ENCODE peak calls at places on chromosomes 2 and 18, in five cellular contexts. W is fibroblast of pulmonary artery, X is WERI-Rb-1, B is fibroblast of lung, Q is uterus. G is an unnamed sample.

GRCh38 chr2:149028377-149028776 is 10.1 kb upstream of the LYPD6B start:
- DNase-seq in W (no peak), B (no peak), X (no peak), Q (no peak), G (no peak)

GRCh38 chr2:230924470-230925341 is at the start of gene GPR55:
- DNase-seq in B (no peak), W (no peak), X (peak), Q (no peak), G (no peak)

GRCh38 chr18:50754297-50754696 is 65.5 kb downstream of the MRO start:
- DNase-seq in W (no peak), B (no peak), X (no peak), Q (no peak), G (no peak)

GRCh38 chr2:12173943-12174340 is 427.5 kb downstream of the LPIN1 start:
- DNase-seq in X (no peak), Q (no peak), B (no peak), W (no peak), G (no peak)

GRCh38 chr2:204850576-204850975 is 305.3 kb downstream of the PARD3B start:
- DNase-seq in X (no peak), W (no peak), B (no peak), Q (no peak), G (peak)

GRCh38 chr2:98881153-98881650 is 54.8 kb downstream of the CRACDL start:
- DNase-seq in B (no peak), X (no peak), Q (no peak), W (no peak), G (peak)

GRCh38 chr2:169221745-169222369 is 140.5 kb downstream of the LRP2 start:
- DNase-seq in W (peak), B (peak), X (no peak), Q (no peak), G (peak)

GRCh38 chr2:131646669-131647297 is 119.1 kb downstream of the CCDC74A start:
- DNase-seq in B (peak), Q (no peak), X (no peak), W (peak), G (no peak)

GRCh38 chr2:240427729-240428128 is 7.7 kb upstream of the GPC1 start:
- DNase-seq in W (no peak), X (no peak), B (no peak), Q (no peak), G (no peak)

GRCh38 chr2:160351978-160352377 is 141.6 kb downstream of the RBMS1 start:
- DNase-seq in X (no peak), W (peak), B (peak), Q (no peak), G (peak)

GRCh38 chr18:62420151-62420512 is 95.0 kb downstream of the TNFRSF11A start:
- DNase-seq in Q (no peak), B (peak), X (no peak), W (peak), G (peak)

GRCh38 chr2:219571311-219572236 is at the start of gene OBSL1:
- DNase-seq in X (peak), Q (peak), W (peak), B (peak), G (peak)

GRCh38 chr2:215476424-215476823 is 40.6 kb upstream of the FN1 start:
- DNase-seq in W (no peak), Q (no peak), X (no peak), B (peak), G (no peak)

GRCh38 chr2:156474316-156474715 is 38.1 kb downstream of the GPD2 start:
- DNase-seq in W (no peak), B (no peak), X (no peak), Q (no peak), G (peak)

GRCh38 chr2:101330253-101330921 is 21.9 kb upstream of the RNF149 start:
- DNase-seq in B (peak), W (peak), Q (no peak), X (no peak), G (no peak)

GRCh38 chr2:24787532-24787931 is 5.7 kb downstream of the PTRHD1 start:
- DNase-seq in B (no peak), Q (no peak), X (no peak), W (no peak), G (no peak)

GRCh38 chr2:150211164-150211631 is 276.3 kb downstream of the RND3 start:
- DNase-seq in X (no peak), B (peak), W (peak), Q (no peak), G (peak)

GRCh38 chr18:44758821-44759624 is 78.3 kb downstream of the SETBP1 start:
- DNase-seq in B (no peak), W (no peak), X (no peak), Q (no peak), G (no peak)

GRCh38 chr2:200575957-200576356 is 9.9 kb upstream of the AOX1 start:
- DNase-seq in Q (no peak), B (no peak), X (no peak), W (peak), G (peak)

GRCh38 chr2:63345285-63345633 is 243.0 kb downstream of the WDPCP start:
- DNase-seq in X (no peak), B (no peak), W (no peak), Q (no peak), G (no peak)

GRCh38 chr2:136207030-136207623 is 89.2 kb upstream of the CXCR4 start:
- DNase-seq in Q (no peak), X (no peak), W (no peak), B (no peak), G (no peak)

GRCh38 chr18:51390695-51391094 is 193.2 kb upstream of the MEX3C start:
- DNase-seq in Q (no peak), B (no peak), W (peak), X (peak), G (peak)

GRCh38 chr18:49728542-49728941 is 84.8 kb downstream of the ACAA2 start:
- DNase-seq in W (peak), B (peak), Q (no peak), X (peak), G (peak)

GRCh38 chr18:49723648-49724180 is 89.6 kb downstream of the ACAA2 start:
- DNase-seq in W (peak), Q (no peak), B (peak), X (no peak), G (peak)

GRCh38 chr18:49726564-49726963 is 86.8 kb downstream of the ACAA2 start:
- DNase-seq in X (no peak), Q (no peak), W (no peak), B (no peak), G (no peak)

GRCh38 chr18:49727816-49728215 is 85.5 kb downstream of the ACAA2 start:
- DNase-seq in B (no peak), W (no peak), X (no peak), Q (no peak), G (no peak)

GRCh38 chr18:49725809-49726514 is 87.4 kb downstream of the ACAA2 start:
- DNase-seq in Q (peak), W (peak), X (peak), B (peak), G (peak)
- TF ChIP-seq CTCF in Q (no peak), W (peak), X (peak), B (no peak), G (no peak)

DNA sequence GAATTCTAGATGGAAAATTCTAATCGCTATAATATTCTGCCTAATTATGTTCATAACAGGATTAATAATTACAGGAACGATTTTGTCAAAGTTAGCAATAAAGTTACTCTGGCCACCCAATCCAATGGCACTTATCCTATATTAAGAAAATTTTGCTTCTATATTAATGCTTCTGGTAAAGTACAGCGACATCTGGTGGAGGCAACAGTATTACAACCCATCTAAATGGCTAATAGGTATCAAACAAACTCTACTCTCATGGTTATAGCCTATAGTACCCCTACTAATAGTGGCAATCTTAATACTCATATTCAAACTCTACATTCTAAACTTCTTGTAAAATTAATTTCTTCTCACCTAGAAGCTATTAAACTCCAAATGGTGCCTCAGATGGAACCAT is 1084.7 kb upstream of the LRRTM1 start:
- DNase-seq in B (no peak), W (no peak), X (no peak), Q (no peak), G (peak)
- TF ChIP-seq CTCF in B (no peak), W (no peak), X (peak), Q (no peak), G (no peak)

DNA sequence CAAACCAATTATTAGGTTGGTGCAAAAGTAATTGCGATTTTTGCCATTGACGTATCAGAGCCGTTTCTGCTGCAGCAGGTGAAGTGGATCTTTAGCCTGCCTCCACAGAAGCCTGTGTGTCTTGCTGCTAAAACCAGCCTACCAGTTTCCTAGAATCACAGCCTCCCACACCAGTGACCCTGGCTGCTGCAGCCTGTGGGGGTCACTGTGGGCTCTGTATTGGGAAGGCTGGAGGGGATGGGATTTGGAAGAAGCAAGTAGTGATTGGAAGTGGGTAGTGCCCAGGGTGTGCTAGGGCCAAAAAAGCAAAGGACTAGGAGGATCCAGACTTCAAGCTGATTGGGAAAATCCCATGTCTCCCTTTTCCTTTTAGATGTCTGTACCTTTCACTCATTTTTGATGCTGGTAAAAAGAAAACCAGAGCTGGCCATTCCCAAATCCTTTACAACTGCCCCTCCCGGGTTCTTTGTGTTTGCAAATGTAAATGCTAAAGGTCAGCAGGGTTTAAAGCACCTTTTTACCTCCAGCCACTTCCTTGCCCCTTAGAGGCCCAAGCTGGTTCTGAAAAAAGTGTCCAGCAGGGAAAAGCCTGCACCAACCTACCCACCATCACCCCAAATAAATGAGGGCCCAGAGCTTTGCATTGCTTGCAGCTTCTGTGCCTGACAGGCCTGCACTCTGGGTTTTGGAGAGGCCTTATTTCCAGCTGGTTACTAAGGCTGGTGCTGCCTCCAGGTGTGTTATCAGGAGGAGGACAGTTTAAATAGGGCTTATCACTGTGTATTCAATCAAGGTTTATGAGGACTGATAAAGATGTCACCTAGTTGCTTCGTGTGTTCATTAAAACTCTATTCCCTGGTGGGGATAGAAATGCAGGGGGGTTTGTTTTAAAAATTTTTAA is 172.0 kb downstream of the MIB1 start:
- DNase-seq in Q (no peak), X (no peak), W (no peak), B (no peak), G (no peak)
- TF ChIP-seq CTCF in Q (no peak), X (no peak), W (no peak), B (no peak), G (no peak)

DNA sequence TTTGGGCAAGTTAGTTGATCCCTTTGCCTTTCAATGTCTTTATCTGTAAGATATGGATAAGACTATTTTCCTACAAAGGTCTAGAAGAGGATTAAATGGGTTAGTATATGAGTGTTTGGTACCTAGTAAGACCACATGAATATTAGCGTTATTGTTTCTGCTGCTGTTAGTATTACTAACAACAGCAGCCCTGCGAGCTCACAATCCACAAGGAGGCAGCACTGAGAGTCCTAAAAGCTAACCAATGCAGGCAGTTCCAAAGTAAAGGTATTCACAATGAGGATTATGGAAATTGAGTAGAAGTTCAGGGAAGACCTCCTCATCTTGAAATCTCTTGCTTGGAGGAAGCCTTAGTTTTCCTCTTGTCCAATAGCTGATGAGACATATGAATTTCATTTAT is 248.9 kb downstream of the TDRD15 start:
- DNase-seq in Q (no peak), W (no peak), X (peak), B (no peak), G (peak)
- TF ChIP-seq CTCF in Q (no peak), W (no peak), X (peak), B (peak), G (peak)

GRCh38 chr2:54109848-54110247 is 5.6 kb upstream of the ACYP2 start:
- DNase-seq in Q (no peak), B (no peak), X (no peak), W (no peak), G (no peak)

GRCh38 chr2:54120950-54121349 is 5.5 kb downstream of the ACYP2 start:
- DNase-seq in W (no peak), B (no peak), X (no peak), Q (no peak), G (no peak)

GRCh38 chr2:54114936-54115283 is 505 bp upstream of the ACYP2 start:
- DNase-seq in B (no peak), X (no peak), Q (no peak), W (no peak), G (no peak)

DNA sequence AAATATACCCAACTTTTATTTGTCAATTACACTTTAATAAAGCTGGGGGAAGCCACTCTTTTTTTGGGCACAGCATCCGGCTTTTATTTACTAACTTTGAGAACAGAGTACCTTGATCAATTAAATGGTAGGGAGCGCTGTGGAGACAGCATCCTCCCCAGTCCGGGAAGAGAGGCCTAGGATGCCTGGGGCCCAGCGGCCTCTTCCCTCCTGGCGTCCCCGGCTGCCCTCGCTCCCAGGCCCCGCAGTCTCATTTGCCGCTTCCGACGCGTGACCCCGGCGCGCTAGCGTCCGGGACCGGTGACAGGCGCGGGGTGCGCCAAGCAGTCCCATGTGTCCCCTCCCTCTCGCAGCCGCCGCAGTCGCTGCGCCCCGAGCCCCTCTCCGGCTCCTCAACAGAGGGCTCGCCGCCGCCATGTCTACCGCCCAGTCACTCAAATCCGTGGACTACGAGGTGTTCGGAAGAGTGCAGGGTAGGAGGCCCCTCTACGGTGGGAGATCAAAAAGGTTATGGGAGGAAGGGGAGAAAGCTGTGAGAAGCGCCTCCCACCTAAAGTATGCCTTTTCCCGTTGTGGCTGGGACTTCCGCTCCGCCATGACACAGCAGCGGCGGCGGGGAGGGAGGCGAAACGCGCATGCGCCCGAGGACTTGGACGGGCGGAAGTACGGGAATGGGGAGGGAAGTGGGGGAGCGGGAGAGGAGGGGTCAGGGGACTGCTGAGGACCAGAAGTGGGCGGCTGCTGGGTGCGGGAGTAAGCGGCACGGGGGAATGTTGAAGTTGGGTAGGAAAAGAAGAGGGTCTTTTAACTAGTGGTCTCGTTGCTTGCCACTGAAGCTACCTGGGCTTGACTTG is at the start of gene ACYP2:
- DNase-seq in B (peak), X (peak), W (peak), Q (peak), G (peak)
- TF ChIP-seq CTCF in B (peak), X (peak), W (peak), Q (no peak), G (peak)

G was measured in bronchial epithelial cell.